ENCODE peak calls at places on chromosomes 5 and 9, in nine cellular contexts. C, L, N, B, I, V, R, K and J are unnamed samples.

GRCh38 chr9:109194157-109194556 is 27.1 kb upstream of the FRRS1L start:
- DNase-seq in R (no peak), I (peak), V (no peak), N (no peak), C (no peak), B (no peak), L (peak), K (no peak), J (no peak)

GRCh38 chr5:98498028-98498427 is 275.4 kb upstream of the RGMB start:
- DNase-seq in C (no peak), K (no peak), B (no peak), L (no peak), R (no peak), V (no peak), N (no peak), I (no peak), J (no peak)

GRCh38 chr5:3346111-3346820 is 249.4 kb upstream of the IRX1 start:
- DNase-seq in V (no peak), B (no peak), K (no peak), R (no peak), N (no peak), I (no peak), C (no peak), L (no peak), J (no peak)

GRCh38 chr9:126317513-126317912 is 9.1 kb upstream of the MVB12B start:
- DNase-seq in I (no peak), V (no peak), R (no peak), L (no peak), C (no peak), K (peak), B (no peak), N (no peak), J (no peak)

GRCh38 chr5:131466171-131466766 is 168.8 kb downstream of the RAPGEF6 start:
- DNase-seq in V (no peak), K (no peak), R (peak), C (peak), N (no peak), I (peak), L (no peak), B (no peak), J (peak)

GRCh38 chr9:87867391-87867790 is 15.3 kb upstream of the SPATA31E1 start:
- DNase-seq in I (no peak), C (no peak), L (no peak), V (no peak), K (no peak), R (no peak), N (peak), B (no peak), J (no peak)

GRCh38 chr5:55634866-55635265 is 77.3 kb downstream of the SLC38A9 start:
- DNase-seq in R (no peak), N (no peak), B (no peak), L (no peak), K (no peak), C (peak), I (no peak), V (no peak), J (no peak)

GRCh38 chr5:67204821-67205220 is 8.2 kb upstream of the CD180 start:
- DNase-seq in V (no peak), C (no peak), K (no peak), L (no peak), N (no peak), B (no peak), I (no peak), R (no peak), J (no peak)

GRCh38 chr5:164359931-164360290 is 854.5 kb downstream of the MAT2B start:
- DNase-seq in B (no peak), V (no peak), N (no peak), R (no peak), C (no peak), I (no peak), L (no peak), K (no peak), J (no peak)

GRCh38 chr5:154612666-154613065 is 134.6 kb upstream of the HAND1 start:
- DNase-seq in R (no peak), B (no peak), V (no peak), C (no peak), K (no peak), L (no peak), N (no peak), I (no peak), J (no peak)

GRCh38 chr5:27388755-27389154 is 350.4 kb upstream of the CDH9 start:
- DNase-seq in I (no peak), R (no peak), V (no peak), K (no peak), C (peak), N (no peak), L (no peak), B (no peak), J (no peak)

GRCh38 chr5:145825751-145826180 is 9.4 kb downstream of the PRELID2 start:
- DNase-seq in R (peak), C (peak), K (no peak), I (peak), N (no peak), V (no peak), L (no peak), B (peak), J (peak)